ENCODE peak calls at places on chromosomes 13 and 19, in five cellular contexts. Y is NCI-H1105; V is activated CD8-positive, alpha-beta memory T cell treated with anti-CD3 and anti-CD28 coated beads for 24 hours; O is iPS DF 19.7; Z is left ventricle myocardium inferior. R is an unnamed sample.

GRCh38 chr13:42497798-42498197 is 76.2 kb upstream of the TNFSF11 start:
- DNase-seq in Y (no peak), V (no peak), O (no peak), Z (no peak), R (no peak)

GRCh38 chr19:11373166-11373884 is 1.1 kb upstream of the SWSAP1 start:
- DNase-seq in Y (peak), V (no peak), O (no peak), Z (no peak), R (peak)

GRCh38 chr19:43847884-43848283 is 20.8 kb downstream of the ZNF283 start:
- DNase-seq in Y (no peak), V (no peak), O (no peak), Z (no peak), R (no peak)

GRCh38 chr19:40702337-40703012 is 12.0 kb upstream of the NUMBL start:
- DNase-seq in Y (no peak), V (no peak), O (no peak), Z (peak), R (no peak)

GRCh38 chr13:29802621-29803020 is 47.8 kb downstream of the UBL3 start:
- DNase-seq in Y (no peak), V (no peak), O (no peak), Z (no peak), R (no peak)

GRCh38 chr13:66853559-66853958 is 376.6 kb downstream of the PCDH9 start:
- DNase-seq in Y (no peak), V (no peak), O (no peak), Z (no peak), R (no peak)

GRCh38 chr19:29745253-29745652 is 30.2 kb upstream of the C19orf12 start:
- DNase-seq in Y (no peak), V (no peak), O (no peak), Z (no peak), R (no peak)

GRCh38 chr13:75762066-75762937 is 126.2 kb downstream of the LMO7 start:
- DNase-seq in Y (no peak), V (peak), O (no peak), Z (no peak), R (peak)

GRCh38 chr13:97889803-97890202 is 63.7 kb upstream of the IPO5 start:
- DNase-seq in Y (no peak), V (no peak), O (no peak), Z (peak), R (peak)

R was measured in thyroid gland.